ENCODE peak calls at places on chromosomes 2 and 18, in six cellular contexts. One of them, this sample, is unnamed.

GRCh38 chr2:160940699-160941098 is 219.5 kb upstream of the TANK start:
- DNase-seq in germinal center: no peak
- DNase-seq in renal cortical epithelial cell: peak
- DNase-seq in stimulated activated CD4-positive, alpha-beta T cell treated with anti-CD3 and anti-CD28 coated beads, Interleukin-15, amount 100 ng/mL, for 1 hour: no peak
- DNase-seq in activated T-helper 9 cell treated with anti-CD3 and anti-CD28 coated beads, Interleukin-2, amount 50 U/mL, for 16 hours: no peak
- DNase-seq in NCI-H1092 treated with DMSO at 0.1 percent for 48 hours: no peak
- DNase-seq in this sample: no peak

GRCh38 chr2:24856791-24857211 is 63.2 kb downstream of the ADCY3 start:
- DNase-seq in germinal center: no peak
- DNase-seq in NCI-H1092 treated with DMSO at 0.1 percent for 48 hours: no peak
- DNase-seq in activated T-helper 9 cell treated with anti-CD3 and anti-CD28 coated beads, Interleukin-2, amount 50 U/mL, for 16 hours: no peak
- DNase-seq in renal cortical epithelial cell: no peak
- DNase-seq in stimulated activated CD4-positive, alpha-beta T cell treated with anti-CD3 and anti-CD28 coated beads, Interleukin-15, amount 100 ng/mL, for 1 hour: no peak
- DNase-seq in this sample: no peak

GRCh38 chr2:209653164-209653563 is 118.5 kb upstream of the UNC80 start:
- DNase-seq in NCI-H1092 treated with DMSO at 0.1 percent for 48 hours: no peak
- DNase-seq in stimulated activated CD4-positive, alpha-beta T cell treated with anti-CD3 and anti-CD28 coated beads, Interleukin-15, amount 100 ng/mL, for 1 hour: no peak
- DNase-seq in renal cortical epithelial cell: no peak
- DNase-seq in activated T-helper 9 cell treated with anti-CD3 and anti-CD28 coated beads, Interleukin-2, amount 50 U/mL, for 16 hours: no peak
- DNase-seq in germinal center: no peak
- DNase-seq in this sample: no peak

GRCh38 chr2:147082850-147083522 is 761.8 kb upstream of the ACVR2A start:
- DNase-seq in stimulated activated CD4-positive, alpha-beta T cell treated with anti-CD3 and anti-CD28 coated beads, Interleukin-15, amount 100 ng/mL, for 1 hour: no peak
- DNase-seq in NCI-H1092 treated with DMSO at 0.1 percent for 48 hours: peak
- DNase-seq in activated T-helper 9 cell treated with anti-CD3 and anti-CD28 coated beads, Interleukin-2, amount 50 U/mL, for 16 hours: peak
- DNase-seq in germinal center: peak
- DNase-seq in renal cortical epithelial cell: peak
- DNase-seq in this sample: peak

GRCh38 chr2:12169060-12169406 is 422.6 kb downstream of the LPIN1 start:
- DNase-seq in renal cortical epithelial cell: peak
- DNase-seq in NCI-H1092 treated with DMSO at 0.1 percent for 48 hours: no peak
- DNase-seq in activated T-helper 9 cell treated with anti-CD3 and anti-CD28 coated beads, Interleukin-2, amount 50 U/mL, for 16 hours: no peak
- DNase-seq in germinal center: peak
- DNase-seq in stimulated activated CD4-positive, alpha-beta T cell treated with anti-CD3 and anti-CD28 coated beads, Interleukin-15, amount 100 ng/mL, for 1 hour: no peak
- DNase-seq in this sample: no peak

GRCh38 chr18:58213445-58213844 is 169.4 kb downstream of the NEDD4L start:
- DNase-seq in renal cortical epithelial cell: peak
- DNase-seq in NCI-H1092 treated with DMSO at 0.1 percent for 48 hours: no peak
- DNase-seq in activated T-helper 9 cell treated with anti-CD3 and anti-CD28 coated beads, Interleukin-2, amount 50 U/mL, for 16 hours: no peak
- DNase-seq in germinal center: no peak
- DNase-seq in stimulated activated CD4-positive, alpha-beta T cell treated with anti-CD3 and anti-CD28 coated beads, Interleukin-15, amount 100 ng/mL, for 1 hour: no peak
- DNase-seq in this sample: no peak

GRCh38 chr2:133324150-133324561 is 244.1 kb downstream of the NCKAP5 start:
- DNase-seq in renal cortical epithelial cell: peak
- DNase-seq in activated T-helper 9 cell treated with anti-CD3 and anti-CD28 coated beads, Interleukin-2, amount 50 U/mL, for 16 hours: no peak
- DNase-seq in stimulated activated CD4-positive, alpha-beta T cell treated with anti-CD3 and anti-CD28 coated beads, Interleukin-15, amount 100 ng/mL, for 1 hour: no peak
- DNase-seq in NCI-H1092 treated with DMSO at 0.1 percent for 48 hours: no peak
- DNase-seq in germinal center: no peak
- DNase-seq in this sample: no peak

GRCh38 chr2:176132397-176133086 is 3.0 kb downstream of the HOXD8 start:
- DNase-seq in activated T-helper 9 cell treated with anti-CD3 and anti-CD28 coated beads, Interleukin-2, amount 50 U/mL, for 16 hours: no peak
- DNase-seq in NCI-H1092 treated with DMSO at 0.1 percent for 48 hours: no peak
- DNase-seq in renal cortical epithelial cell: no peak
- DNase-seq in germinal center: no peak
- DNase-seq in stimulated activated CD4-positive, alpha-beta T cell treated with anti-CD3 and anti-CD28 coated beads, Interleukin-15, amount 100 ng/mL, for 1 hour: no peak
- DNase-seq in this sample: no peak

GRCh38 chr2:141417246-141417797 is 713.5 kb downstream of the LRP1B start:
- DNase-seq in stimulated activated CD4-positive, alpha-beta T cell treated with anti-CD3 and anti-CD28 coated beads, Interleukin-15, amount 100 ng/mL, for 1 hour: no peak
- DNase-seq in NCI-H1092 treated with DMSO at 0.1 percent for 48 hours: no peak
- DNase-seq in activated T-helper 9 cell treated with anti-CD3 and anti-CD28 coated beads, Interleukin-2, amount 50 U/mL, for 16 hours: no peak
- DNase-seq in germinal center: no peak
- DNase-seq in renal cortical epithelial cell: no peak
- DNase-seq in this sample: no peak

This sample was measured in 8988T.